ENCODE peak calls at places on chromosomes 7 and 10, in seven cellular contexts. C, M, A, T, J, W and S are unnamed samples.

GRCh38 chr10:14571866-14572507 is 202.7 kb downstream of the FAM107B start:
- DNase-seq in C (no peak), M (no peak), A (no peak), T (peak; percentile 86), J (no peak), W (peak; percentile 61), S (peak; percentile 55)

GRCh38 chr10:1154531-1154930 is 98.3 kb downstream of the WDR37 start:
- DNase-seq in C (no peak), M (peak; percentile 31), A (peak; percentile 5), T (no peak), J (no peak), W (no peak), S (no peak)

GRCh38 chr10:61135276-61135721 is 191.3 kb upstream of the RHOBTB1 start:
- DNase-seq in C (no peak), M (no peak), A (no peak), T (no peak), J (no peak), W (no peak), S (no peak)

GRCh38 chr7:2151235-2151634 is 81.5 kb downstream of the MAD1L1 start:
- DNase-seq in C (no peak), M (no peak), A (no peak), T (no peak), J (peak; percentile 20), W (no peak), S (no peak)

GRCh38 chr7:157497367-157497743 is 160.6 kb downstream of the DNAJB6 start:
- DNase-seq in C (no peak), M (no peak), A (no peak), T (no peak), J (peak; percentile 26), W (no peak), S (no peak)

GRCh38 chr7:41886257-41886905 is 183.5 kb upstream of the INHBA start:
- DNase-seq in C (peak; percentile 43), M (peak; percentile 60), A (no peak), T (no peak), J (peak; percentile 70), W (no peak), S (peak; percentile 97)

GRCh38 chr7:112022128-112022527 is 184.1 kb downstream of the DOCK4 start:
- DNase-seq in C (no peak), M (no peak), A (no peak), T (no peak), J (no peak), W (no peak), S (no peak)

GRCh38 chr10:112958275-112958995 is 8.4 kb downstream of the TCF7L2 start:
- DNase-seq in C (no peak), M (no peak), A (no peak), T (no peak), J (no peak), W (no peak), S (peak; percentile 92)

GRCh38 chr7:115056019-115056418 is 134.1 kb downstream of the MDFIC start:
- DNase-seq in C (no peak), M (no peak), A (no peak), T (no peak), J (no peak), W (no peak), S (no peak)

GRCh38 chr7:137583199-137583598 is 239.7 kb upstream of the PTN start:
- DNase-seq in C (no peak), M (no peak), A (no peak), T (no peak), J (no peak), W (no peak), S (no peak)

GRCh38 chr7:79520543-79520942 is 67.1 kb upstream of the MAGI2 start:
- DNase-seq in C (no peak), M (no peak), A (no peak), T (no peak), J (no peak), W (no peak), S (no peak)

GRCh38 chr10:78777466-78778256 is 291.1 kb upstream of the ZMIZ1 start:
- DNase-seq in C (no peak), M (no peak), A (peak; percentile 69), T (peak; percentile 62), J (peak; percentile 77), W (no peak), S (peak; percentile 64)

GRCh38 chr7:151494569-151495284 is 25.0 kb downstream of the RHEB start:
- DNase-seq in C (no peak), M (no peak), A (no peak), T (no peak), J (no peak), W (peak; percentile 61), S (peak; percentile 54)

GRCh38 chr7:157909370-157909769 is 572.6 kb downstream of the DNAJB6 start:
- DNase-seq in C (no peak), M (no peak), A (no peak), T (no peak), J (no peak), W (no peak), S (no peak)

GRCh38 chr7:4203786-4204185 is 478.3 kb upstream of the FOXK1 start:
- DNase-seq in C (no peak), M (no peak), A (no peak), T (no peak), J (no peak), W (no peak), S (no peak)

GRCh38 chr10:6711286-6711817 is 131.3 kb upstream of the PRKCQ start:
- DNase-seq in C (no peak), M (no peak), A (no peak), T (no peak), J (no peak), W (no peak), S (no peak)

GRCh38 chr7:12827920-12828319 is 140.5 kb downstream of the ARL4A start:
- DNase-seq in C (peak; percentile 67), M (no peak), A (no peak), T (no peak), J (no peak), W (no peak), S (peak; percentile 7)

GRCh38 chr10:132065491-132066105 is at the start of gene JAKMIP3:
- DNase-seq in C (peak; percentile 87), M (peak; percentile 88), A (peak; percentile 45), T (peak; percentile 64), J (peak; percentile 65), W (peak; percentile 85), S (peak; percentile 86)

GRCh38 chr10:126243976-126244375 is 144.3 kb downstream of the ADAM12 start:
- DNase-seq in C (no peak), M (no peak), A (no peak), T (no peak), J (no peak), W (no peak), S (peak; percentile 98)

GRCh38 chr10:78952686-78953085 is 116.1 kb upstream of the ZMIZ1 start:
- DNase-seq in C (no peak), M (no peak), A (peak; percentile 62), T (no peak), J (peak; percentile 85), W (no peak), S (peak; percentile 56)

GRCh38 chr10:78358982-78359381 is 325.3 kb downstream of the RPS24 start:
- DNase-seq in C (no peak), M (no peak), A (no peak), T (no peak), J (no peak), W (no peak), S (no peak)

GRCh38 chr10:87507879-87508278 is 3.2 kb downstream of the MINPP1 start:
- DNase-seq in C (no peak), M (no peak), A (no peak), T (no peak), J (no peak), W (no peak), S (no peak)
- TF ChIP-seq CTCF in C (no peak), M (no peak), A (no peak), T (no peak), J (no peak), W (no peak), S (no peak)

DNA sequence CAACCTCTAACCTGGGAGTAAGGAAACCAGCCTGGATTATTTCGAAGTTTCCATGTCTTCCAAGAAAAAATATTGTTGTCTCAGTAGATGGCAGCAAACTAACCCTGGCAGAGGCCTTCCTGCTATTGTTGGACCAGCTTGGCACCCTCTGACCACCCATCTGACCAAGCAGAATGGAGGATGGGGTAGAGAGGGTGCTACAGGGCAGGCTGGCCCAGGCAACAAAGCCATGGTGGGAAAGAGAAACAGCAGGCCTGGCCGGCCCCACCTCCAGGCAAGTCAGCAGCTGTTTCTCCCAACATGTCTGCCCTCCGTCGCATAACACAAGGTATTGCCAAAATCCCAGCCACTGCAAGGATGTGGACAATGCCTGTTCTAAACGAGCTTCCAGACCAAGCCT is 95.0 kb downstream of the FAM53B start:
- DNase-seq in C (no peak), M (no peak), A (no peak), T (no peak), J (no peak), W (no peak), S (no peak)
- H3K4me3 ChIP-seq in C (no peak overlapping the region), M (no peak overlapping the region), A (no peak overlapping the region), T (no peak overlapping the region), J (no peak overlapping the region), W (no peak overlapping the region), S (no peak overlapping the region)

GRCh38 chr7:18068745-18069144 is 41.1 kb upstream of the PRPS1L1 start:
- DNase-seq in C (no peak), M (no peak), A (no peak), T (no peak), J (no peak), W (no peak), S (no peak)

DNA sequence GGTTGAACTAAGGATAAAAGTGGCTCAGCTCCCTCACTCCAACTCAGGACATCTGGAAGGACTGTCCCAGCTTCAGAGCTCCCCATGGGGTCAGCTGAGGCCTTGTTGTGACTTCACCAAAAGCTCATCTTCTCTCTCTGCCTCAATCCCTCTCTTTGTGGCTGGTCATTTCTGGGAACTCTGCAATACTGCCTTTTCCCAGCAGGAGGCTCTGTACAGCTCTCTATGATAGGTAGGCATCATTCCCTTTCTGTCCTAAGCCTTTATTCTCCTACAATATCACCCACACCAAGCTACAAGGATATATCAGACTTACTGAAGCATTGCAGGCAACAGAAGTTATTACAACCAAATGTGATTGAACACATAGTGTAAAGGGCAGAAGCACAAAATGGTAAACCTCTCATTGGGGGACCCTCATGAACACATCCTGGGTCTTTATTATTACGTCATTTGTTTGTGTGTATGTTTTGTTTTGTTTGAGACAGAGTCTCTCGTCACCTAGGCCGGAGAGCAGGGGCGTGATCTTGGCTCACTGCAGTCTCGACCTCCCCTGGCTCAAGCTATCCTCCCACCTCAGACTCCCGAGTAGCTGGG is 36.7 kb upstream of the PRPS1L1 start:
- DNase-seq in C (peak; percentile 7), M (no peak), A (peak; percentile 18), T (no peak), J (no peak), W (no peak), S (no peak)
- TF ChIP-seq CTCF in C (peak; percentile 69), M (peak; percentile 29), A (peak; percentile 65), T (peak; percentile 59), J (peak; percentile 42), W (peak; percentile 67), S (peak; percentile 48)

GRCh38 chr7:23618241-23618640 is 21.1 kb downstream of the CCDC126 start:
- DNase-seq in C (peak; percentile 52), M (no peak), A (no peak), T (no peak), J (no peak), W (no peak), S (no peak)

GRCh38 chr7:23615331-23615730 is 18.1 kb downstream of the CCDC126 start:
- DNase-seq in C (no peak), M (no peak), A (no peak), T (no peak), J (no peak), W (no peak), S (no peak)

GRCh38 chr7:23617482-23617881 is 20.3 kb downstream of the CCDC126 start:
- DNase-seq in C (no peak), M (no peak), A (no peak), T (no peak), J (no peak), W (no peak), S (no peak)

GRCh38 chr7:23619141-23619540 is 22.0 kb downstream of the CCDC126 start:
- DNase-seq in C (no peak), M (no peak), A (no peak), T (no peak), J (no peak), W (no peak), S (no peak)

GRCh38 chr7:23616593-23616992 is 19.4 kb downstream of the CCDC126 start:
- DNase-seq in C (no peak), M (no peak), A (no peak), T (no peak), J (no peak), W (no peak), S (no peak)
- H3K4me3 ChIP-seq in C (no peak overlapping the region), M (no peak overlapping the region), A (no peak overlapping the region), T (no peak overlapping the region), J (no peak overlapping the region), W (no peak overlapping the region), S (no peak overlapping the region)